ENCODE peak calls at places on chromosomes 13 and 19, in nine cellular contexts. One of them, this sample, is unnamed.

GRCh38 chr13:79628463-79628862 is 147.5 kb downstream of the NDFIP2 start:
- DNase-seq in HS-5: no peak
- DNase-seq in activated effector memory CD4-positive, alpha-beta T cell treated with anti-CD3 and anti-CD28 coated beads, Interleukin-2, amount 50 U/mL, for 16 hours: no peak
- DNase-seq in activated CD4-positive, alpha-beta T cell treated with anti-CD3 and anti-CD28 coated beads, Interleukin-2, amount 50 U/mL, for 48 hours: no peak
- DNase-seq in RWPE1: no peak
- DNase-seq in RCC 7860: no peak
- DNase-seq in nephron progenitor cell: no peak
- DNase-seq in frontal cortex: no peak
- DNase-seq in fibroblast of the aortic adventitia: no peak
- DNase-seq in this sample: no peak

GRCh38 chr13:57629821-57630235 is 1.7 kb upstream of the PCDH17 start:
- DNase-seq in HS-5: no peak
- DNase-seq in activated effector memory CD4-positive, alpha-beta T cell treated with anti-CD3 and anti-CD28 coated beads, Interleukin-2, amount 50 U/mL, for 16 hours: peak; percentile 77
- DNase-seq in RWPE1: peak; percentile 86
- DNase-seq in activated CD4-positive, alpha-beta T cell treated with anti-CD3 and anti-CD28 coated beads, Interleukin-2, amount 50 U/mL, for 48 hours: no peak
- DNase-seq in nephron progenitor cell: peak; percentile 96
- DNase-seq in RCC 7860: no peak
- DNase-seq in frontal cortex: peak; percentile 84
- DNase-seq in fibroblast of the aortic adventitia: peak; percentile 67
- DNase-seq in this sample: peak; percentile 92

GRCh38 chr19:33339016-33339749 is 34.3 kb upstream of the CEBPG start:
- DNase-seq in RCC 7860: no peak
- DNase-seq in RWPE1: peak; percentile 74
- DNase-seq in activated effector memory CD4-positive, alpha-beta T cell treated with anti-CD3 and anti-CD28 coated beads, Interleukin-2, amount 50 U/mL, for 16 hours: no peak
- DNase-seq in HS-5: no peak
- DNase-seq in fibroblast of the aortic adventitia: no peak
- DNase-seq in activated CD4-positive, alpha-beta T cell treated with anti-CD3 and anti-CD28 coated beads, Interleukin-2, amount 50 U/mL, for 48 hours: no peak
- DNase-seq in frontal cortex: no peak
- DNase-seq in nephron progenitor cell: no peak
- DNase-seq in this sample: no peak

GRCh38 chr13:50141660-50142010 is 126.4 kb downstream of the KCNRG start:
- DNase-seq in activated effector memory CD4-positive, alpha-beta T cell treated with anti-CD3 and anti-CD28 coated beads, Interleukin-2, amount 50 U/mL, for 16 hours: no peak
- DNase-seq in fibroblast of the aortic adventitia: no peak
- DNase-seq in activated CD4-positive, alpha-beta T cell treated with anti-CD3 and anti-CD28 coated beads, Interleukin-2, amount 50 U/mL, for 48 hours: no peak
- DNase-seq in nephron progenitor cell: no peak
- DNase-seq in RWPE1: no peak
- DNase-seq in RCC 7860: no peak
- DNase-seq in HS-5: no peak
- DNase-seq in frontal cortex: no peak
- DNase-seq in this sample: no peak

GRCh38 chr19:17491287-17491686 is 20.2 kb upstream of the PGLS start:
- DNase-seq in RWPE1: no peak
- DNase-seq in fibroblast of the aortic adventitia: no peak
- DNase-seq in RCC 7860: no peak
- DNase-seq in HS-5: no peak
- DNase-seq in activated effector memory CD4-positive, alpha-beta T cell treated with anti-CD3 and anti-CD28 coated beads, Interleukin-2, amount 50 U/mL, for 16 hours: no peak
- DNase-seq in nephron progenitor cell: no peak
- DNase-seq in frontal cortex: no peak
- DNase-seq in activated CD4-positive, alpha-beta T cell treated with anti-CD3 and anti-CD28 coated beads, Interleukin-2, amount 50 U/mL, for 48 hours: no peak
- DNase-seq in this sample: no peak

GRCh38 chr19:18461471-18461870 is 23.5 kb upstream of the ISYNA1 start:
- DNase-seq in nephron progenitor cell: no peak
- DNase-seq in RWPE1: no peak
- DNase-seq in RCC 7860: no peak
- DNase-seq in activated CD4-positive, alpha-beta T cell treated with anti-CD3 and anti-CD28 coated beads, Interleukin-2, amount 50 U/mL, for 48 hours: no peak
- DNase-seq in frontal cortex: no peak
- DNase-seq in fibroblast of the aortic adventitia: no peak
- DNase-seq in HS-5: no peak
- DNase-seq in activated effector memory CD4-positive, alpha-beta T cell treated with anti-CD3 and anti-CD28 coated beads, Interleukin-2, amount 50 U/mL, for 16 hours: no peak
- DNase-seq in this sample: no peak

GRCh38 chr19:58545286-58546068 is 1.6 kb downstream of the TRIM28 start:
- DNase-seq in RCC 7860: no peak
- DNase-seq in frontal cortex: no peak
- DNase-seq in nephron progenitor cell: no peak
- DNase-seq in RWPE1: no peak
- DNase-seq in activated effector memory CD4-positive, alpha-beta T cell treated with anti-CD3 and anti-CD28 coated beads, Interleukin-2, amount 50 U/mL, for 16 hours: no peak
- DNase-seq in HS-5: no peak
- DNase-seq in activated CD4-positive, alpha-beta T cell treated with anti-CD3 and anti-CD28 coated beads, Interleukin-2, amount 50 U/mL, for 48 hours: no peak
- DNase-seq in fibroblast of the aortic adventitia: no peak
- DNase-seq in this sample: no peak

GRCh38 chr13:80399340-80400163 is 58.6 kb upstream of the SPRY2 start:
- DNase-seq in activated CD4-positive, alpha-beta T cell treated with anti-CD3 and anti-CD28 coated beads, Interleukin-2, amount 50 U/mL, for 48 hours: no peak
- DNase-seq in activated effector memory CD4-positive, alpha-beta T cell treated with anti-CD3 and anti-CD28 coated beads, Interleukin-2, amount 50 U/mL, for 16 hours: no peak
- DNase-seq in fibroblast of the aortic adventitia: no peak
- DNase-seq in frontal cortex: no peak
- DNase-seq in nephron progenitor cell: no peak
- DNase-seq in RWPE1: peak; percentile 10
- DNase-seq in HS-5: no peak
- DNase-seq in RCC 7860: no peak
- DNase-seq in this sample: no peak

GRCh38 chr13:60617863-60618733 is 221.1 kb downstream of the TDRD3 start:
- DNase-seq in HS-5: no peak
- DNase-seq in fibroblast of the aortic adventitia: peak; percentile 76
- DNase-seq in RWPE1: peak; percentile 2
- DNase-seq in RCC 7860: no peak
- DNase-seq in frontal cortex: no peak
- DNase-seq in activated effector memory CD4-positive, alpha-beta T cell treated with anti-CD3 and anti-CD28 coated beads, Interleukin-2, amount 50 U/mL, for 16 hours: no peak
- DNase-seq in nephron progenitor cell: no peak
- DNase-seq in activated CD4-positive, alpha-beta T cell treated with anti-CD3 and anti-CD28 coated beads, Interleukin-2, amount 50 U/mL, for 48 hours: no peak
- DNase-seq in this sample: no peak

GRCh38 chr13:81987677-81988357 is 1646.9 kb upstream of the SPRY2 start:
- DNase-seq in RWPE1: no peak
- DNase-seq in HS-5: no peak
- DNase-seq in activated effector memory CD4-positive, alpha-beta T cell treated with anti-CD3 and anti-CD28 coated beads, Interleukin-2, amount 50 U/mL, for 16 hours: no peak
- DNase-seq in RCC 7860: no peak
- DNase-seq in nephron progenitor cell: no peak
- DNase-seq in fibroblast of the aortic adventitia: no peak
- DNase-seq in frontal cortex: no peak
- DNase-seq in activated CD4-positive, alpha-beta T cell treated with anti-CD3 and anti-CD28 coated beads, Interleukin-2, amount 50 U/mL, for 48 hours: no peak
- DNase-seq in this sample: no peak

GRCh38 chr19:7934766-7935165 is 8.7 kb downstream of the TIMM44 start:
- DNase-seq in activated CD4-positive, alpha-beta T cell treated with anti-CD3 and anti-CD28 coated beads, Interleukin-2, amount 50 U/mL, for 48 hours: no peak
- DNase-seq in nephron progenitor cell: no peak
- DNase-seq in activated effector memory CD4-positive, alpha-beta T cell treated with anti-CD3 and anti-CD28 coated beads, Interleukin-2, amount 50 U/mL, for 16 hours: no peak
- DNase-seq in RCC 7860: no peak
- DNase-seq in HS-5: no peak
- DNase-seq in fibroblast of the aortic adventitia: no peak
- DNase-seq in RWPE1: no peak
- DNase-seq in frontal cortex: no peak
- DNase-seq in this sample: no peak

GRCh38 chr19:17183858-17184271 is 31.3 kb upstream of the USE1 start:
- DNase-seq in RCC 7860: no peak
- DNase-seq in HS-5: no peak
- DNase-seq in activated effector memory CD4-positive, alpha-beta T cell treated with anti-CD3 and anti-CD28 coated beads, Interleukin-2, amount 50 U/mL, for 16 hours: no peak
- DNase-seq in fibroblast of the aortic adventitia: no peak
- DNase-seq in nephron progenitor cell: no peak
- DNase-seq in frontal cortex: no peak
- DNase-seq in RWPE1: no peak
- DNase-seq in activated CD4-positive, alpha-beta T cell treated with anti-CD3 and anti-CD28 coated beads, Interleukin-2, amount 50 U/mL, for 48 hours: peak; percentile 32
- DNase-seq in this sample: no peak

GRCh38 chr13:92602560-92602959 is 624.0 kb upstream of the GPC6 start:
- DNase-seq in RWPE1: no peak
- DNase-seq in nephron progenitor cell: no peak
- DNase-seq in activated CD4-positive, alpha-beta T cell treated with anti-CD3 and anti-CD28 coated beads, Interleukin-2, amount 50 U/mL, for 48 hours: no peak
- DNase-seq in frontal cortex: no peak
- DNase-seq in HS-5: no peak
- DNase-seq in fibroblast of the aortic adventitia: no peak
- DNase-seq in RCC 7860: no peak
- DNase-seq in activated effector memory CD4-positive, alpha-beta T cell treated with anti-CD3 and anti-CD28 coated beads, Interleukin-2, amount 50 U/mL, for 16 hours: no peak
- DNase-seq in this sample: no peak

GRCh38 chr19:57443121-57443696 is 8.1 kb downstream of the ZNF749 start:
- DNase-seq in activated CD4-positive, alpha-beta T cell treated with anti-CD3 and anti-CD28 coated beads, Interleukin-2, amount 50 U/mL, for 48 hours: no peak
- DNase-seq in RWPE1: no peak
- DNase-seq in frontal cortex: no peak
- DNase-seq in fibroblast of the aortic adventitia: no peak
- DNase-seq in HS-5: no peak
- DNase-seq in RCC 7860: no peak
- DNase-seq in activated effector memory CD4-positive, alpha-beta T cell treated with anti-CD3 and anti-CD28 coated beads, Interleukin-2, amount 50 U/mL, for 16 hours: no peak
- DNase-seq in nephron progenitor cell: no peak
- DNase-seq in this sample: no peak

GRCh38 chr19:18262917-18263316 is 11.3 kb downstream of the IQCN start:
- DNase-seq in RCC 7860: no peak
- DNase-seq in RWPE1: no peak
- DNase-seq in fibroblast of the aortic adventitia: no peak
- DNase-seq in frontal cortex: no peak
- DNase-seq in activated CD4-positive, alpha-beta T cell treated with anti-CD3 and anti-CD28 coated beads, Interleukin-2, amount 50 U/mL, for 48 hours: no peak
- DNase-seq in nephron progenitor cell: no peak
- DNase-seq in activated effector memory CD4-positive, alpha-beta T cell treated with anti-CD3 and anti-CD28 coated beads, Interleukin-2, amount 50 U/mL, for 16 hours: no peak
- DNase-seq in HS-5: no peak
- DNase-seq in this sample: no peak

GRCh38 chr13:91520952-91521351 is 122.5 kb downstream of the GPC5 start:
- DNase-seq in activated effector memory CD4-positive, alpha-beta T cell treated with anti-CD3 and anti-CD28 coated beads, Interleukin-2, amount 50 U/mL, for 16 hours: no peak
- DNase-seq in nephron progenitor cell: no peak
- DNase-seq in fibroblast of the aortic adventitia: no peak
- DNase-seq in activated CD4-positive, alpha-beta T cell treated with anti-CD3 and anti-CD28 coated beads, Interleukin-2, amount 50 U/mL, for 48 hours: no peak
- DNase-seq in frontal cortex: no peak
- DNase-seq in RWPE1: no peak
- DNase-seq in HS-5: no peak
- DNase-seq in RCC 7860: no peak
- DNase-seq in this sample: no peak

GRCh38 chr13:98221234-98221633 is 44.2 kb upstream of the RNF113B start:
- DNase-seq in fibroblast of the aortic adventitia: peak; percentile 76
- DNase-seq in RCC 7860: no peak
- DNase-seq in nephron progenitor cell: no peak
- DNase-seq in activated CD4-positive, alpha-beta T cell treated with anti-CD3 and anti-CD28 coated beads, Interleukin-2, amount 50 U/mL, for 48 hours: no peak
- DNase-seq in activated effector memory CD4-positive, alpha-beta T cell treated with anti-CD3 and anti-CD28 coated beads, Interleukin-2, amount 50 U/mL, for 16 hours: no peak
- DNase-seq in HS-5: no peak
- DNase-seq in frontal cortex: no peak
- DNase-seq in RWPE1: no peak
- DNase-seq in this sample: peak; percentile 69

GRCh38 chr19:37977992-37978391 is 71.0 kb downstream of the SIPA1L3 start:
- DNase-seq in activated CD4-positive, alpha-beta T cell treated with anti-CD3 and anti-CD28 coated beads, Interleukin-2, amount 50 U/mL, for 48 hours: no peak
- DNase-seq in nephron progenitor cell: no peak
- DNase-seq in frontal cortex: peak; percentile 19
- DNase-seq in HS-5: no peak
- DNase-seq in activated effector memory CD4-positive, alpha-beta T cell treated with anti-CD3 and anti-CD28 coated beads, Interleukin-2, amount 50 U/mL, for 16 hours: no peak
- DNase-seq in RCC 7860: peak; percentile 80
- DNase-seq in RWPE1: no peak
- DNase-seq in fibroblast of the aortic adventitia: peak; percentile 62
- DNase-seq in this sample: no peak

GRCh38 chr19:13758795-13759194 is 5.5 kb upstream of the MRI1 start:
- DNase-seq in nephron progenitor cell: no peak
- DNase-seq in fibroblast of the aortic adventitia: no peak
- DNase-seq in activated effector memory CD4-positive, alpha-beta T cell treated with anti-CD3 and anti-CD28 coated beads, Interleukin-2, amount 50 U/mL, for 16 hours: no peak
- DNase-seq in HS-5: no peak
- DNase-seq in RWPE1: no peak
- DNase-seq in RCC 7860: no peak
- DNase-seq in frontal cortex: no peak
- DNase-seq in activated CD4-positive, alpha-beta T cell treated with anti-CD3 and anti-CD28 coated beads, Interleukin-2, amount 50 U/mL, for 48 hours: no peak
- DNase-seq in this sample: no peak

GRCh38 chr13:98173431-98173921 is 3.6 kb downstream of the RNF113B start:
- DNase-seq in RWPE1: no peak
- DNase-seq in frontal cortex: no peak
- DNase-seq in HS-5: peak; percentile 78
- DNase-seq in activated effector memory CD4-positive, alpha-beta T cell treated with anti-CD3 and anti-CD28 coated beads, Interleukin-2, amount 50 U/mL, for 16 hours: no peak
- DNase-seq in activated CD4-positive, alpha-beta T cell treated with anti-CD3 and anti-CD28 coated beads, Interleukin-2, amount 50 U/mL, for 48 hours: no peak
- DNase-seq in nephron progenitor cell: no peak
- DNase-seq in RCC 7860: peak; percentile 57
- DNase-seq in fibroblast of the aortic adventitia: peak; percentile 90
- DNase-seq in this sample: no peak

GRCh38 chr19:872266-872951 is 12.9 kb downstream of the CFD start:
- DNase-seq in activated effector memory CD4-positive, alpha-beta T cell treated with anti-CD3 and anti-CD28 coated beads, Interleukin-2, amount 50 U/mL, for 16 hours: peak; percentile 92
- DNase-seq in HS-5: no peak
- DNase-seq in activated CD4-positive, alpha-beta T cell treated with anti-CD3 and anti-CD28 coated beads, Interleukin-2, amount 50 U/mL, for 48 hours: peak; percentile 85
- DNase-seq in fibroblast of the aortic adventitia: peak; percentile 67
- DNase-seq in RWPE1: peak; percentile 82
- DNase-seq in nephron progenitor cell: peak; percentile 65
- DNase-seq in RCC 7860: no peak
- DNase-seq in frontal cortex: no peak
- DNase-seq in this sample: peak; percentile 51

GRCh38 chr13:39196957-39197644 is 158.8 kb downstream of the NHLRC3 start:
- DNase-seq in frontal cortex: no peak
- DNase-seq in RWPE1: no peak
- DNase-seq in activated effector memory CD4-positive, alpha-beta T cell treated with anti-CD3 and anti-CD28 coated beads, Interleukin-2, amount 50 U/mL, for 16 hours: no peak
- DNase-seq in fibroblast of the aortic adventitia: no peak
- DNase-seq in RCC 7860: no peak
- DNase-seq in HS-5: no peak
- DNase-seq in activated CD4-positive, alpha-beta T cell treated with anti-CD3 and anti-CD28 coated beads, Interleukin-2, amount 50 U/mL, for 48 hours: no peak
- DNase-seq in nephron progenitor cell: no peak
- DNase-seq in this sample: peak; percentile 65

GRCh38 chr13:95624020-95624419 is 20.5 kb downstream of the DZIP1 start:
- DNase-seq in activated CD4-positive, alpha-beta T cell treated with anti-CD3 and anti-CD28 coated beads, Interleukin-2, amount 50 U/mL, for 48 hours: no peak
- DNase-seq in HS-5: no peak
- DNase-seq in activated effector memory CD4-positive, alpha-beta T cell treated with anti-CD3 and anti-CD28 coated beads, Interleukin-2, amount 50 U/mL, for 16 hours: no peak
- DNase-seq in fibroblast of the aortic adventitia: peak; percentile 73
- DNase-seq in RCC 7860: peak; percentile 32
- DNase-seq in RWPE1: peak; percentile 42
- DNase-seq in nephron progenitor cell: peak; percentile 37
- DNase-seq in frontal cortex: peak; percentile 25
- DNase-seq in this sample: peak; percentile 46

GRCh38 chr19:34428549-34429285 is 536 bp downstream of the UBA2 start:
- DNase-seq in frontal cortex: no peak
- DNase-seq in HS-5: no peak
- DNase-seq in activated effector memory CD4-positive, alpha-beta T cell treated with anti-CD3 and anti-CD28 coated beads, Interleukin-2, amount 50 U/mL, for 16 hours: peak; percentile 83
- DNase-seq in nephron progenitor cell: no peak
- DNase-seq in fibroblast of the aortic adventitia: peak; percentile 26
- DNase-seq in RCC 7860: no peak
- DNase-seq in RWPE1: peak; percentile 47
- DNase-seq in activated CD4-positive, alpha-beta T cell treated with anti-CD3 and anti-CD28 coated beads, Interleukin-2, amount 50 U/mL, for 48 hours: no peak
- DNase-seq in this sample: no peak

GRCh38 chr19:16160943-16161560 is 12.3 kb downstream of the CIB3 start:
- DNase-seq in frontal cortex: no peak
- DNase-seq in fibroblast of the aortic adventitia: peak; percentile 38
- DNase-seq in nephron progenitor cell: no peak
- DNase-seq in RWPE1: peak; percentile 91
- DNase-seq in activated effector memory CD4-positive, alpha-beta T cell treated with anti-CD3 and anti-CD28 coated beads, Interleukin-2, amount 50 U/mL, for 16 hours: peak; percentile 68
- DNase-seq in RCC 7860: peak; percentile 78
- DNase-seq in activated CD4-positive, alpha-beta T cell treated with anti-CD3 and anti-CD28 coated beads, Interleukin-2, amount 50 U/mL, for 48 hours: peak; percentile 63
- DNase-seq in HS-5: peak; percentile 53
- DNase-seq in this sample: no peak

GRCh38 chr13:41588899-41589298 is 131.5 kb downstream of the RGCC start:
- DNase-seq in activated CD4-positive, alpha-beta T cell treated with anti-CD3 and anti-CD28 coated beads, Interleukin-2, amount 50 U/mL, for 48 hours: peak; percentile 31
- DNase-seq in frontal cortex: no peak
- DNase-seq in fibroblast of the aortic adventitia: peak; percentile 70
- DNase-seq in RCC 7860: peak; percentile 79
- DNase-seq in nephron progenitor cell: no peak
- DNase-seq in activated effector memory CD4-positive, alpha-beta T cell treated with anti-CD3 and anti-CD28 coated beads, Interleukin-2, amount 50 U/mL, for 16 hours: peak; percentile 68
- DNase-seq in RWPE1: peak; percentile 85
- DNase-seq in HS-5: peak; percentile 53
- DNase-seq in this sample: no peak

GRCh38 chr13:75372517-75372916 is 109.5 kb downstream of the TBC1D4 start:
- DNase-seq in HS-5: no peak
- DNase-seq in fibroblast of the aortic adventitia: peak; percentile 78
- DNase-seq in RWPE1: peak; percentile 50
- DNase-seq in nephron progenitor cell: no peak
- DNase-seq in RCC 7860: no peak
- DNase-seq in frontal cortex: no peak
- DNase-seq in activated CD4-positive, alpha-beta T cell treated with anti-CD3 and anti-CD28 coated beads, Interleukin-2, amount 50 U/mL, for 48 hours: no peak
- DNase-seq in activated effector memory CD4-positive, alpha-beta T cell treated with anti-CD3 and anti-CD28 coated beads, Interleukin-2, amount 50 U/mL, for 16 hours: no peak
- DNase-seq in this sample: peak; percentile 64

GRCh38 chr19:1906985-1907562 is 1.9 kb downstream of the ADAT3 start:
- DNase-seq in nephron progenitor cell: no peak
- DNase-seq in fibroblast of the aortic adventitia: no peak
- DNase-seq in HS-5: no peak
- DNase-seq in frontal cortex: no peak
- DNase-seq in RWPE1: no peak
- DNase-seq in activated CD4-positive, alpha-beta T cell treated with anti-CD3 and anti-CD28 coated beads, Interleukin-2, amount 50 U/mL, for 48 hours: no peak
- DNase-seq in activated effector memory CD4-positive, alpha-beta T cell treated with anti-CD3 and anti-CD28 coated beads, Interleukin-2, amount 50 U/mL, for 16 hours: no peak
- DNase-seq in RCC 7860: no peak
- DNase-seq in this sample: no peak

GRCh38 chr13:50365683-50366391 is 350.6 kb downstream of the KCNRG start:
- DNase-seq in activated CD4-positive, alpha-beta T cell treated with anti-CD3 and anti-CD28 coated beads, Interleukin-2, amount 50 U/mL, for 48 hours: peak; percentile 45
- DNase-seq in RCC 7860: peak; percentile 48
- DNase-seq in RWPE1: peak; percentile 55
- DNase-seq in HS-5: no peak
- DNase-seq in nephron progenitor cell: no peak
- DNase-seq in frontal cortex: no peak
- DNase-seq in fibroblast of the aortic adventitia: no peak
- DNase-seq in activated effector memory CD4-positive, alpha-beta T cell treated with anti-CD3 and anti-CD28 coated beads, Interleukin-2, amount 50 U/mL, for 16 hours: peak; percentile 81
- DNase-seq in this sample: no peak

GRCh38 chr13:34246511-34246910 is 428.6 kb downstream of the RFC3 start:
- DNase-seq in RCC 7860: no peak
- DNase-seq in HS-5: no peak
- DNase-seq in nephron progenitor cell: no peak
- DNase-seq in RWPE1: peak; percentile 37
- DNase-seq in frontal cortex: no peak
- DNase-seq in fibroblast of the aortic adventitia: no peak
- DNase-seq in activated effector memory CD4-positive, alpha-beta T cell treated with anti-CD3 and anti-CD28 coated beads, Interleukin-2, amount 50 U/mL, for 16 hours: no peak
- DNase-seq in activated CD4-positive, alpha-beta T cell treated with anti-CD3 and anti-CD28 coated beads, Interleukin-2, amount 50 U/mL, for 48 hours: no peak
- DNase-seq in this sample: no peak